ENCODE peak calls at places on chromosomes 11 and 22, in nine cellular contexts. One of them, this sample, is unnamed.

GRCh38 chr22:37802310-37803194 is 5.2 kb upstream of the GCAT start:
- DNase-seq in stimulated activated CD4-positive, alpha-beta T cell treated with anti-CD3 and anti-CD28 coated beads, TNF-alpha, amount 100 ng/mL, for 48 hours: no peak
- DNase-seq in CD4-positive, alpha-beta T cell: no peak
- DNase-seq in AG10803: peak; percentile 42
- DNase-seq in NAMALWA: no peak
- DNase-seq in NCI-H1930: peak; percentile 73
- DNase-seq in A549: no peak
- DNase-seq in HepG2: peak; percentile 54
- DNase-seq in cardiac fibroblast: peak; percentile 40
- DNase-seq in this sample: peak; percentile 51

GRCh38 chr11:19614370-19614936 is 98.2 kb upstream of the NAV2 start:
- DNase-seq in CD4-positive, alpha-beta T cell: no peak
- DNase-seq in HepG2: no peak
- DNase-seq in cardiac fibroblast: no peak
- DNase-seq in A549: no peak
- DNase-seq in stimulated activated CD4-positive, alpha-beta T cell treated with anti-CD3 and anti-CD28 coated beads, TNF-alpha, amount 100 ng/mL, for 48 hours: no peak
- DNase-seq in NCI-H1930: no peak
- DNase-seq in NAMALWA: no peak
- DNase-seq in AG10803: no peak
- DNase-seq in this sample: no peak

GRCh38 chr11:4919250-4919649 is at the start of gene OR51G2:
- DNase-seq in A549: no peak
- DNase-seq in NCI-H1930: no peak
- DNase-seq in CD4-positive, alpha-beta T cell: no peak
- DNase-seq in cardiac fibroblast: no peak
- DNase-seq in stimulated activated CD4-positive, alpha-beta T cell treated with anti-CD3 and anti-CD28 coated beads, TNF-alpha, amount 100 ng/mL, for 48 hours: no peak
- DNase-seq in AG10803: no peak
- DNase-seq in HepG2: no peak
- DNase-seq in NAMALWA: no peak
- DNase-seq in this sample: no peak

GRCh38 chr11:87351671-87352070 is 313.9 kb downstream of the TMEM135 start:
- DNase-seq in CD4-positive, alpha-beta T cell: no peak
- DNase-seq in NCI-H1930: no peak
- DNase-seq in A549: no peak
- DNase-seq in HepG2: no peak
- DNase-seq in AG10803: no peak
- DNase-seq in cardiac fibroblast: no peak
- DNase-seq in stimulated activated CD4-positive, alpha-beta T cell treated with anti-CD3 and anti-CD28 coated beads, TNF-alpha, amount 100 ng/mL, for 48 hours: no peak
- DNase-seq in NAMALWA: peak; percentile 7
- DNase-seq in this sample: no peak

GRCh38 chr11:95891423-95892177 is 32.3 kb downstream of the MTMR2 start:
- DNase-seq in cardiac fibroblast: peak; percentile 38
- DNase-seq in HepG2: no peak
- DNase-seq in stimulated activated CD4-positive, alpha-beta T cell treated with anti-CD3 and anti-CD28 coated beads, TNF-alpha, amount 100 ng/mL, for 48 hours: no peak
- DNase-seq in NCI-H1930: no peak
- DNase-seq in A549: no peak
- DNase-seq in CD4-positive, alpha-beta T cell: no peak
- DNase-seq in AG10803: no peak
- DNase-seq in NAMALWA: peak; percentile 24
- DNase-seq in this sample: peak; percentile 6

GRCh38 chr22:46163498-46163897 is 13.2 kb downstream of the PPARA start:
- DNase-seq in cardiac fibroblast: no peak
- DNase-seq in NAMALWA: no peak
- DNase-seq in stimulated activated CD4-positive, alpha-beta T cell treated with anti-CD3 and anti-CD28 coated beads, TNF-alpha, amount 100 ng/mL, for 48 hours: no peak
- DNase-seq in AG10803: no peak
- DNase-seq in A549: no peak
- DNase-seq in NCI-H1930: no peak
- DNase-seq in HepG2: no peak
- DNase-seq in CD4-positive, alpha-beta T cell: no peak
- DNase-seq in this sample: no peak

GRCh38 chr11:58030653-58031052 is at the start of gene OR6Q1:
- DNase-seq in cardiac fibroblast: no peak
- DNase-seq in NCI-H1930: no peak
- DNase-seq in CD4-positive, alpha-beta T cell: no peak
- DNase-seq in stimulated activated CD4-positive, alpha-beta T cell treated with anti-CD3 and anti-CD28 coated beads, TNF-alpha, amount 100 ng/mL, for 48 hours: no peak
- DNase-seq in A549: no peak
- DNase-seq in HepG2: no peak
- DNase-seq in AG10803: no peak
- DNase-seq in NAMALWA: no peak
- DNase-seq in this sample: no peak

GRCh38 chr22:17260950-17261349 is 41.7 kb upstream of the ADA2 start:
- DNase-seq in AG10803: no peak
- DNase-seq in HepG2: no peak
- DNase-seq in NAMALWA: no peak
- DNase-seq in NCI-H1930: no peak
- DNase-seq in A549: no peak
- DNase-seq in cardiac fibroblast: no peak
- DNase-seq in CD4-positive, alpha-beta T cell: no peak
- DNase-seq in stimulated activated CD4-positive, alpha-beta T cell treated with anti-CD3 and anti-CD28 coated beads, TNF-alpha, amount 100 ng/mL, for 48 hours: no peak
- DNase-seq in this sample: no peak

GRCh38 chr11:113896156-113896879 is 8.3 kb upstream of the HTR3B start:
- DNase-seq in A549: peak; percentile 15
- DNase-seq in CD4-positive, alpha-beta T cell: peak; percentile 18
- DNase-seq in NAMALWA: peak; percentile 57
- DNase-seq in HepG2: no peak
- DNase-seq in NCI-H1930: no peak
- DNase-seq in cardiac fibroblast: peak; percentile 57
- DNase-seq in AG10803: peak; percentile 33
- DNase-seq in stimulated activated CD4-positive, alpha-beta T cell treated with anti-CD3 and anti-CD28 coated beads, TNF-alpha, amount 100 ng/mL, for 48 hours: no peak
- DNase-seq in this sample: no peak

This sample was measured in PC-9.